ENCODE peak calls at places on chromosomes 3 and 15, in nine cellular contexts. M is astrocyte of the spinal cord, Y is mammary epithelial cell, I is uterus, B is PC-3, S is GM13976, K is pancreas, O is fibroblast of pulmonary artery, F is tibial nerve. W is an unnamed sample.

GRCh38 chr3:49869525-49870126 is at the start of gene CAMKV:
- DNase-seq in M (no peak), I (no peak), F (no peak), K (no peak), S (peak; percentile 66), O (no peak), Y (no peak), B (no peak), W (no peak)

GRCh38 chr3:48899298-48899697 is 616 bp upstream of the SLC25A20 start:
- DNase-seq in O (no peak), S (no peak), F (no peak), M (no peak), I (no peak), B (no peak), Y (no peak), K (no peak), W (no peak)

GRCh38 chr3:138972941-138973340 is 25.9 kb downstream of the FOXL2NB start:
- DNase-seq in S (no peak), O (no peak), B (no peak), F (no peak), Y (no peak), K (no peak), I (no peak), M (no peak), W (no peak)

GRCh38 chr15:78047631-78048409 is 29.7 kb downstream of the TBC1D2B start:
- DNase-seq in Y (no peak), O (peak; percentile 79), K (no peak), S (no peak), B (no peak), I (peak; percentile 64), M (peak; percentile 74), F (no peak), W (peak; percentile 77)

GRCh38 chr15:65414841-65415621 is 7.7 kb downstream of the IGDCC4 start:
- DNase-seq in O (peak; percentile 22), I (no peak), F (no peak), Y (no peak), S (no peak), K (no peak), B (no peak), M (peak; percentile 89), W (peak; percentile 76)

GRCh38 chr3:20225769-20226168 is 39.8 kb upstream of the SGO1 start:
- DNase-seq in K (no peak), F (no peak), S (no peak), M (peak; percentile 59), I (no peak), O (peak; percentile 57), Y (peak; percentile 26), B (peak; percentile 61), W (peak; percentile 3)

GRCh38 chr3:129195731-129196256 is 12.1 kb upstream of the CNBP start:
- DNase-seq in I (peak; percentile 76), O (peak; percentile 95), K (no peak), B (peak; percentile 83), Y (peak; percentile 89), M (peak; percentile 96), F (no peak), S (no peak), W (peak; percentile 96)

GRCh38 chr3:87002346-87002745 is 11.4 kb upstream of the VGLL3 start:
- DNase-seq in K (no peak), O (no peak), M (no peak), F (no peak), S (no peak), I (no peak), B (no peak), Y (no peak), W (no peak)

GRCh38 chr3:95460274-95460673 is 1354.1 kb upstream of the EPHA6 start:
- DNase-seq in B (no peak), F (no peak), M (no peak), Y (no peak), S (no peak), K (no peak), I (peak; percentile 14), O (no peak), W (no peak)

GRCh38 chr3:176293277-176293676 is 904.0 kb downstream of the TBL1XR1 start:
- DNase-seq in S (no peak), O (no peak), I (no peak), Y (no peak), M (no peak), B (no peak), F (no peak), K (no peak), W (no peak)

GRCh38 chr3:197154-197855 is 742 bp downstream of the CHL1 start:
- DNase-seq in I (no peak), O (no peak), Y (no peak), M (no peak), K (peak; percentile 77), F (no peak), B (no peak), S (peak; percentile 44), W (no peak)

GRCh38 chr3:122793568-122794416 is at the start of gene HSPBAP1:
- DNase-seq in S (peak; percentile 94), M (peak; percentile 91), I (peak; percentile 94), O (peak; percentile 93), K (peak; percentile 93), B (peak; percentile 95), F (peak; percentile 90), Y (peak; percentile 92), W (peak; percentile 91)

GRCh38 chr3:136366289-136366688 is 116.1 kb downstream of the PCCB start:
- DNase-seq in B (no peak), F (no peak), M (no peak), O (peak; percentile 34), I (no peak), S (no peak), K (no peak), Y (peak; percentile 40), W (peak; percentile 68)

GRCh38 chr3:48897401-48898376 is 993 bp downstream of the SLC25A20 start:
- DNase-seq in M (no peak), O (no peak), Y (no peak), F (no peak), S (no peak), B (peak; percentile 32), I (peak; percentile 16), K (no peak), W (no peak)

GRCh38 chr15:100986158-100986896 is 67.2 kb downstream of the LRRK1 start:
- DNase-seq in O (no peak), B (peak; percentile 28), I (no peak), S (no peak), Y (no peak), M (no peak), K (no peak), F (no peak), W (no peak)

GRCh38 chr3:18703798-18704197 is 278.7 kb upstream of the SATB1 start:
- DNase-seq in Y (no peak), S (no peak), O (no peak), F (no peak), K (no peak), I (no peak), M (no peak), B (no peak), W (no peak)

GRCh38 chr15:100913961-100914360 is 5.2 kb upstream of the LRRK1 start:
- DNase-seq in Y (no peak), S (no peak), B (peak; percentile 61), M (no peak), K (no peak), F (no peak), I (no peak), O (no peak), W (no peak)

GRCh38 chr15:52021128-52021671 is 2.2 kb downstream of the MAPK6 start:
- DNase-seq in B (peak; percentile 71), I (peak; percentile 70), M (peak; percentile 93), S (peak; percentile 78), F (no peak), Y (peak; percentile 86), K (no peak), O (peak; percentile 92), W (peak; percentile 97)

GRCh38 chr3:146125946-146126345 is 35.0 kb downstream of the PLOD2 start:
- DNase-seq in B (peak; percentile 75), O (peak; percentile 97), Y (peak; percentile 83), K (no peak), F (no peak), I (peak; percentile 21), M (peak; percentile 94), S (no peak), W (peak; percentile 94)

GRCh38 chr3:108051005-108051404 is 39.8 kb downstream of the CD47 start:
- DNase-seq in O (no peak), Y (no peak), S (no peak), K (no peak), M (no peak), F (no peak), I (no peak), B (peak; percentile 72), W (peak; percentile 61)

GRCh38 chr3:108055931-108056330 is 34.9 kb downstream of the CD47 start:
- DNase-seq in Y (no peak), K (no peak), F (no peak), B (no peak), M (no peak), I (no peak), S (no peak), O (no peak), W (no peak)

GRCh38 chr3:108047987-108048386 is 42.8 kb downstream of the CD47 start:
- DNase-seq in O (no peak), M (no peak), Y (no peak), F (no peak), B (no peak), K (no peak), S (no peak), I (no peak), W (no peak)

GRCh38 chr3:108054935-108055334 is 35.9 kb downstream of the CD47 start:
- DNase-seq in F (no peak), K (no peak), I (no peak), S (no peak), B (no peak), M (no peak), O (no peak), Y (no peak), W (no peak)

GRCh38 chr3:108053025-108053424 is 37.8 kb downstream of the CD47 start:
- DNase-seq in I (no peak), O (no peak), F (no peak), M (no peak), Y (peak; percentile 18), K (no peak), S (no peak), B (peak; percentile 96), W (no peak)
- TF ChIP-seq CTCF in I (no peak), O (no peak), F (no peak), M (no peak), Y (no peak), K (no peak), S (no peak), B (no peak), W (no peak)

GRCh38 chr15:74240002-74240568 is 4.0 kb downstream of the CCDC33 start:
- DNase-seq in I (peak; percentile 67), Y (peak; percentile 91), O (peak; percentile 91), K (peak; percentile 99), S (no peak), B (peak; percentile 96), F (peak; percentile 19), M (peak; percentile 79), W (peak; percentile 35)
- TF ChIP-seq CTCF in I (no peak), Y (peak; percentile 51), O (peak; percentile 56), K (peak; percentile 36), S (no peak), B (peak; percentile 68), F (no peak), M (peak; percentile 56), W (peak; percentile 35)

GRCh38 chr3:169573129-169573528 is 90.4 kb downstream of the MECOM start:
- DNase-seq in O (peak; percentile 35), B (peak; percentile 48), M (no peak), Y (no peak), S (no peak), F (no peak), K (no peak), I (no peak), W (no peak)
- TF ChIP-seq CTCF in O (peak; percentile 35), B (peak; percentile 57), M (peak; percentile 11), Y (no peak), S (no peak), F (no peak), K (no peak), I (no peak), W (peak; percentile 10)

GRCh38 chr15:94052711-94053110 is 178.7 kb upstream of the MCTP2 start:
- DNase-seq in Y (no peak), S (no peak), O (no peak), I (no peak), K (no peak), B (no peak), F (no peak), M (no peak), W (no peak)
- TF ChIP-seq CTCF in Y (no peak), S (no peak), O (no peak), I (no peak), K (no peak), B (no peak), F (no peak), M (no peak), W (no peak)

W was measured in IMR-90.